ENCODE peak calls at places on chromosomes 1 and 21, in five cellular contexts. R is lung, O is nephron progenitor cell, P is RWPE1, Y is foreskin fibroblast. K is an unnamed sample.

GRCh38 chr1:197200468-197200899 is 54.0 kb upstream of the ASPM start:
- DNase-seq in R (no peak), O (peak), P (no peak), Y (peak), K (no peak)

GRCh38 chr1:231162300-231162969 is 577 bp downstream of the TRIM67 start:
- DNase-seq in R (no peak), O (peak), P (peak), Y (peak), K (no peak)

GRCh38 chr1:39076127-39076798 is 50.1 kb downstream of the NDUFS5 start:
- DNase-seq in R (no peak), O (no peak), P (no peak), Y (peak), K (no peak)

GRCh38 chr1:70353641-70354331 is 736 bp downstream of the ANKRD13C start:
- DNase-seq in R (peak), O (peak), P (peak), Y (peak), K (no peak)

GRCh38 chr21:45542242-45542666 is at the start of gene SLC19A1:
- DNase-seq in R (peak), O (peak), P (peak), Y (peak), K (peak)

GRCh38 chr1:92797961-92798360 is 13.1 kb upstream of the EVI5 start:
- DNase-seq in R (no peak), O (no peak), P (no peak), Y (peak), K (no peak)

GRCh38 chr1:47708658-47709301 is 270.9 kb downstream of the FOXD2 start:
- DNase-seq in R (no peak), O (peak), P (no peak), Y (peak), K (no peak)

GRCh38 chr1:156475568-156476500 is 24.7 kb downstream of the MEF2D start:
- DNase-seq in R (no peak), O (no peak), P (no peak), Y (peak), K (no peak)

GRCh38 chr1:149965440-149965839 is 28.8 kb upstream of the MTMR11 start:
- DNase-seq in R (no peak), O (no peak), P (no peak), Y (no peak), K (no peak)

GRCh38 chr1:93631626-93632365 is 49.8 kb downstream of the BCAR3 start:
- DNase-seq in R (no peak), O (no peak), P (no peak), Y (peak), K (peak)

GRCh38 chr1:51189421-51190073 is 46.5 kb upstream of the RNF11 start:
- DNase-seq in R (no peak), O (peak), P (peak), Y (peak), K (no peak)

GRCh38 chr1:43305926-43306687 is 5.3 kb downstream of the TIE1 start:
- DNase-seq in R (no peak), O (no peak), P (no peak), Y (no peak), K (no peak)

GRCh38 chr1:23524716-23525401 is 6.2 kb downstream of the E2F2 start:
- DNase-seq in R (no peak), O (no peak), P (no peak), Y (no peak), K (no peak)

GRCh38 chr1:241637604-241638003 is 2.6 kb downstream of the CHML start:
- DNase-seq in R (no peak), O (no peak), P (no peak), Y (peak), K (no peak)

GRCh38 chr1:6099787-6100765 is 54.4 kb downstream of the KCNAB2 start:
- DNase-seq in R (no peak), O (peak), P (peak), Y (no peak), K (no peak)

GRCh38 chr1:55443175-55443933 is 228.2 kb upstream of the USP24 start:
- DNase-seq in R (peak), O (no peak), P (peak), Y (peak), K (no peak)

GRCh38 chr1:233725423-233725822 is 111.5 kb downstream of the KCNK1 start:
- DNase-seq in R (no peak), O (no peak), P (no peak), Y (no peak), K (no peak)

GRCh38 chr1:73105755-73106154 is 823.4 kb upstream of the NEGR1 start:
- DNase-seq in R (no peak), O (no peak), P (no peak), Y (no peak), K (no peak)

GRCh38 chr1:185017338-185017737 is 28.0 kb upstream of the RNF2 start:
- DNase-seq in R (no peak), O (no peak), P (peak), Y (peak), K (no peak)

GRCh38 chr1:66182551-66183178 is 351.3 kb upstream of the SGIP1 start:
- DNase-seq in R (no peak), O (no peak), P (no peak), Y (peak), K (no peak)

GRCh38 chr1:248791010-248791409 is 34.7 kb downstream of the SH3BP5L start:
- DNase-seq in R (no peak), O (no peak), P (no peak), Y (no peak), K (peak)

GRCh38 chr1:12087797-12088314 is 24.8 kb downstream of the TNFRSF8 start:
- DNase-seq in R (no peak), O (no peak), P (no peak), Y (no peak), K (no peak)

GRCh38 chr1:19757641-19758040 is 42.1 kb downstream of the TMCO4 start:
- DNase-seq in R (no peak), O (no peak), P (no peak), Y (no peak), K (no peak)

GRCh38 chr21:28636988-28637691 is 355.5 kb downstream of the LTN1 start:
- DNase-seq in R (no peak), O (no peak), P (peak), Y (peak), K (no peak)

GRCh38 chr1:213692236-213692831 is 295.4 kb upstream of the PROX1 start:
- DNase-seq in R (no peak), O (no peak), P (no peak), Y (no peak), K (no peak)

GRCh38 chr1:243930822-243931671 is 81.0 kb upstream of the AKT3 start:
- DNase-seq in R (no peak), O (peak), P (no peak), Y (peak), K (no peak)

GRCh38 chr1:36612121-36612520 is 129.4 kb upstream of the CSF3R start:
- DNase-seq in R (no peak), O (peak), P (no peak), Y (no peak), K (no peak)

GRCh38 chr1:36609241-36610027 is 126.7 kb upstream of the CSF3R start:
- DNase-seq in R (peak), O (peak), P (peak), Y (peak), K (no peak)

GRCh38 chr1:36614571-36614970 is 131.9 kb upstream of the CSF3R start:
- DNase-seq in R (no peak), O (no peak), P (no peak), Y (no peak), K (no peak)

GRCh38 chr1:36613721-36614120 is 131.0 kb upstream of the CSF3R start:
- DNase-seq in R (no peak), O (no peak), P (no peak), Y (no peak), K (no peak)

GRCh38 chr1:36612881-36613280 is 130.2 kb upstream of the CSF3R start:
- DNase-seq in R (no peak), O (no peak), P (no peak), Y (no peak), K (no peak)
- TF ChIP-seq CTCF in R (no peak), O (no peak), P (no peak), Y (no peak), K (no peak)

GRCh38 chr21:21412096-21412495 is 413.9 kb downstream of the NCAM2 start:
- DNase-seq in R (no peak), O (no peak), P (no peak), Y (no peak), K (no peak)

GRCh38 chr21:21401444-21401843 is 403.2 kb downstream of the NCAM2 start:
- DNase-seq in R (no peak), O (no peak), P (no peak), Y (no peak), K (no peak)

DNA sequence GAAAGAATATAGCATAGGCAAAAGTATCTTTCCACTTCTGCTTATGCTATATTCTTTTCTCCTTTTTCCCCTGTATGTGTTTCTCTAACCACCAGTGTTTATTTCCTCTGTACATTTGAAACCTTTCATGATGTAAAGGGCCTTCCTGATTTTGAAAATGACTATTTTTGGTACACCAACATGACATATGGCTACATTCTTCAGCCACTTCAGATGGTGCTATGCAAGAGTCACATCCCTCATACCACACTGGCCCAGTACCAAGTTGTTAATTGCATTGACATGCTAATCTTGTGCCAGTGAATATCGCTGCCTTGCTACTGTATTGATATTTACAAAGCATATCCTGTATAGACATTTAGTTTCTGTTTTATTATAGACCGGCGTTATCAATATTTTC is 408.7 kb downstream of the NCAM2 start:
- DNase-seq in R (no peak), O (no peak), P (no peak), Y (no peak), K (no peak)
- TF ChIP-seq CTCF in R (no peak), O (no peak), P (no peak), Y (no peak), K (no peak)

DNA sequence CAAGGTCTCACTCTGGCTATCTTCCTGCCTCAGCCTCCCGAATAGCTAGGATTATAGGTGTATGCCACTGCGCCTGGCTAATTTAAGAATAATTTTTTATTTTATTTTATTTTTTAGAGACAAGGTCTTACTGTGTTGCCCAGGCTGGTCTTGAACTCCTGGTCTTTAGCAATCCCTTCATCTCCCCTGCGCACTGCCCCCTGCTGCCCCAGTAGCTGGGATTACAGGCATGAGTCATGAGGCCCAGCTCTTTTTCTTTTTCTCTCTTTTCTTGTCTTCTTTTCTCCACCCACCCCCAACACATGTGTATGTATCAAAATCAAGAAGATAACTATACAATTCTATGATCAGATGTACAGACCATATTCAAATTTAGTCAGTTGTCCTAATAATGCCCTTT is 87.2 kb downstream of the PEX14 start:
- DNase-seq in R (no peak), O (no peak), P (no peak), Y (no peak), K (peak)
- TF ChIP-seq CTCF in R (no peak), O (no peak), P (no peak), Y (peak), K (peak)

GRCh38 chr1:30599721-30600120 is 123.7 kb downstream of the MATN1 start:
- DNase-seq in R (peak), O (no peak), P (no peak), Y (no peak), K (peak)

GRCh38 chr1:30603081-30603858 is 120.1 kb downstream of the MATN1 start:
- DNase-seq in R (peak), O (no peak), P (no peak), Y (no peak), K (peak)

GRCh38 chr1:30600706-30601105 is 122.7 kb downstream of the MATN1 start:
- DNase-seq in R (peak), O (no peak), P (no peak), Y (no peak), K (peak)

GRCh38 chr1:30600258-30600657 is 123.1 kb downstream of the MATN1 start:
- DNase-seq in R (peak), O (no peak), P (no peak), Y (no peak), K (peak)

GRCh38 chr1:30601316-30602085 is 121.9 kb downstream of the MATN1 start:
- DNase-seq in R (peak), O (no peak), P (no peak), Y (no peak), K (peak)
- TF ChIP-seq CTCF in R (no peak), O (no peak), P (no peak), Y (peak), K (no peak)

GRCh38 chr1:246165826-246166709 is 341.0 kb downstream of the SMYD3 start:
- DNase-seq in R (no peak), O (no peak), P (peak), Y (no peak), K (no peak)
- TF ChIP-seq CTCF in R (no peak), O (no peak), P (no peak), Y (no peak), K (no peak)

K was measured in osteocyte.